ENCODE peak calls at places on chromosomes 16 and 17, in ten cellular contexts. S is neural progenitor cell, I is H9, A is colonic mucosa, N is mesenchymal stem cell, O is IMR-90, L is H1, Z is endothelial cell of umbilical vein, X is endodermal cell, D is NT2/D1. P is an unnamed sample.
A peak's percentile ranks its signal among the peaks of the same experiment; 100 is the strongest.

GRCh38 chr16:86029131-86029741 is 130.3 kb downstream of the IRF8 start:
- DNase-seq in X (peak; percentile 58), D (no peak), Z (no peak), N (peak; percentile 90), S (no peak), A (peak; percentile 66), O (peak; percentile 68), L (no peak), I (no peak), P (peak; percentile 52)

GRCh38 chr17:46986401-46986800 is 7.3 kb upstream of the RPRML start:
- DNase-seq in O (no peak), N (no peak), Z (no peak), D (no peak), S (no peak), X (no peak), A (no peak), I (no peak), L (no peak), P (no peak)

GRCh38 chr16:51532551-51532950 is 381.5 kb upstream of the SALL1 start:
- DNase-seq in Z (no peak), I (no peak), A (no peak), L (no peak), N (no peak), D (no peak), X (no peak), S (no peak), O (no peak), P (no peak)

GRCh38 chr16:50547340-50547865 is 793 bp upstream of the NKD1 start:
- DNase-seq in A (peak; percentile 57), O (no peak), S (peak; percentile 77), Z (no peak), X (peak; percentile 87), L (no peak), N (no peak), D (no peak), I (peak; percentile 61), P (peak; percentile 4)

GRCh38 chr17:17303010-17303846 is at the start of gene NT5M:
- DNase-seq in O (peak; percentile 58), X (peak; percentile 91), D (no peak), I (peak; percentile 82), A (peak; percentile 81), L (no peak), S (peak; percentile 92), Z (peak; percentile 60), N (peak; percentile 71), P (peak; percentile 74)

GRCh38 chr16:51125992-51126391 is 25.1 kb downstream of the SALL1 start:
- DNase-seq in X (peak; percentile 73), A (no peak), O (no peak), N (no peak), Z (no peak), D (no peak), S (no peak), L (no peak), I (no peak), P (no peak)

GRCh38 chr17:5203178-5203907 is 11.7 kb upstream of the ZNF594 start:
- DNase-seq in Z (no peak), O (peak; percentile 51), L (no peak), D (no peak), X (no peak), S (no peak), I (no peak), A (no peak), N (no peak), P (no peak)

GRCh38 chr16:56961386-56961785 is 364 bp upstream of the CETP start:
- DNase-seq in S (no peak), O (peak; percentile 25), D (no peak), A (no peak), Z (peak; percentile 73), I (no peak), N (no peak), X (no peak), L (no peak), P (no peak)

GRCh38 chr16:1174477-1175357 is 21.8 kb downstream of the CACNA1H start:
- DNase-seq in X (no peak), Z (no peak), N (peak; percentile 41), O (peak; percentile 51), D (no peak), A (no peak), S (no peak), I (no peak), L (no peak), P (peak; percentile 65)

GRCh38 chr16:83967091-83967490 is 953 bp upstream of the NECAB2 start:
- DNase-seq in S (no peak), X (no peak), O (no peak), A (no peak), I (no peak), N (no peak), Z (no peak), D (no peak), L (no peak), P (no peak)

GRCh38 chr16:28258571-28258970 is 33.8 kb upstream of the SBK1 start:
- DNase-seq in D (no peak), A (no peak), X (peak; percentile 73), N (no peak), L (no peak), I (no peak), S (peak; percentile 51), Z (no peak), O (peak; percentile 4), P (peak; percentile 32)
- H3K9ac ChIP-seq in D (peak overlapping the region; percentile 79), A (no peak overlapping the region), X (no peak overlapping the region), N (no peak overlapping the region), L (no peak overlapping the region), I (no peak overlapping the region), S (no peak overlapping the region), Z (no peak overlapping the region), O (no peak overlapping the region), P (no peak overlapping the region)

GRCh38 chr17:6205525-6205924 is 135.3 kb downstream of the WSCD1 start:
- DNase-seq in S (no peak), L (no peak), X (peak; percentile 20), N (no peak), O (no peak), I (no peak), D (no peak), A (no peak), Z (no peak), P (no peak)
- H3K9me3 ChIP-seq in S (no peaks in the 10 kb centered on the region), L (no peaks in the 10 kb centered on the region), X (peaks cover under 1% of the 10 kb centered on the region), N (no peaks in the 10 kb centered on the region), O (peaks cover 8% of the 10 kb centered on the region), I (no peaks in the 10 kb centered on the region), D (no peaks in the 10 kb centered on the region), A (no peaks in the 10 kb centered on the region), Z (no peaks in the 10 kb centered on the region), P (no peaks in the 10 kb centered on the region)

GRCh38 chr17:81444610-81445339 is 49.5 kb downstream of the BAHCC1 start:
- DNase-seq in X (no peak), N (no peak), O (no peak), D (no peak), I (no peak), Z (no peak), L (no peak), S (no peak), A (no peak), P (no peak)

GRCh38 chr17:81447331-81447933 is 52.2 kb downstream of the BAHCC1 start:
- DNase-seq in D (no peak), I (no peak), L (no peak), N (no peak), O (no peak), A (no peak), X (no peak), Z (no peak), S (no peak), P (no peak)

GRCh38 chr17:81448442-81448841 is 53.2 kb downstream of the BAHCC1 start:
- DNase-seq in S (no peak), A (no peak), O (no peak), I (no peak), X (no peak), D (no peak), Z (no peak), N (no peak), L (no peak), P (no peak)

GRCh38 chr17:81443269-81443668 is 48.0 kb downstream of the BAHCC1 start:
- DNase-seq in O (no peak), Z (no peak), L (no peak), D (no peak), I (no peak), S (no peak), X (no peak), N (no peak), A (no peak), P (no peak)

GRCh38 chr17:81445642-81446500 is 50.6 kb downstream of the BAHCC1 start:
- DNase-seq in N (no peak), A (no peak), O (no peak), D (no peak), I (peak; percentile 66), Z (no peak), S (no peak), L (no peak), X (peak; percentile 76), P (no peak)
- H3K9ac ChIP-seq in N (no peak overlapping the region), A (no peak overlapping the region), O (no peak overlapping the region), D (no peak overlapping the region), I (no peak overlapping the region), Z (no peak overlapping the region), S (no peak overlapping the region), L (no peak overlapping the region), X (no peak overlapping the region), P (no peak overlapping the region)

GRCh38 chr16:67943619-67944503 is at the start of gene LCAT:
- DNase-seq in Z (no peak), O (no peak), N (no peak), D (no peak), L (no peak), S (peak; percentile 38), X (no peak), A (no peak), I (no peak), P (peak; percentile 56)

GRCh38 chr16:67945392-67945933 is 1.5 kb upstream of the LCAT start:
- DNase-seq in S (no peak), N (no peak), L (no peak), A (no peak), X (no peak), Z (no peak), D (no peak), O (no peak), I (no peak), P (no peak)

GRCh38 chr16:67943256-67943618 is 683 bp downstream of the LCAT start:
- DNase-seq in N (no peak), D (no peak), L (no peak), S (no peak), Z (no peak), I (no peak), A (no peak), X (no peak), O (no peak), P (no peak)

GRCh38 chr16:67946128-67946569 is 2.2 kb upstream of the LCAT start:
- DNase-seq in X (no peak), S (no peak), D (no peak), O (no peak), L (no peak), I (no peak), Z (no peak), N (no peak), A (no peak), P (no peak)

DNA sequence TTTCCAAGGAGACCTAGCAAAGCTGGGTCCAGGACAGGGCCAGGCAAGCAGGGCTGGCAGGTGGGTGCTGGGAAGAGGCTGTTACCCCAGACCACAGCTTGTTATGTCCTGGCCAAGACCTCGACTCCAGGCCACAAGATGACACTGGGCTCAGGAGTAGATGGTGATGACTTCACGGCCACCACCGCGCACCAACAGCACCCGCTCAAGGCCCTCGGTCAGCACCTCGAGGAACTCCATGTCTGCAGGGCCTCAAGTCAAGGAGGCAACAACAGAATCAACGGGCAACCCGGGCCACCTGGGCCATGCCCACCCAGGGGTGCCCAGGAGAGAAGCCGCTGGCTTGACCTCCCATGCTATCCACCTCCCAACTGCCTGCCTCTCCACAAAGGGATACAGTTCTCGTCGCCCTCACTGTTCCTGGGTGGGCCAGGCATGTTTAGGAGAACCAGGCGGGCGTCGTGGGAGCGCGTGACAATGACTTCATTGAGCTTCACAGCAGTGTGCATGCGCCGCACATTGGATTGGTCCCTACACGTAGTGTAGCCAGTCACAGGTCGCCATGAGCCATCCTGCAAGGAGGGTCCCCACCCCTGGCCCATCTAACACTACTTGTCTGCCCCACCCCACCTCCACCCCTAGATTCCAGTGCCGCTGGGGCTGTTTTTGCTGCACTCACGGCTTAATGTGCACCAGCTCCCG is 921 bp upstream of the LCAT start:
- DNase-seq in Z (no peak), O (no peak), X (no peak), I (no peak), N (no peak), L (no peak), S (no peak), A (no peak), D (no peak), P (no peak)
- H3K9me3 ChIP-seq in Z (no peaks in the 10 kb centered on the region), O (no peaks in the 10 kb centered on the region), X (no peaks in the 10 kb centered on the region), I (no peaks in the 10 kb centered on the region), N (no peaks in the 10 kb centered on the region), L (no peaks in the 10 kb centered on the region), S (no peaks in the 10 kb centered on the region), A (no peaks in the 10 kb centered on the region), D (no peaks in the 10 kb centered on the region), P (no peaks in the 10 kb centered on the region)

P was measured in fibroblast of lung.